ENCODE peak calls at places on chromosomes 5 and 9, in five cellular contexts. I is Peyer's patch; D is K562; U is CD8-positive, alpha-beta T cell; Q is pancreas. W is an unnamed sample.

GRCh38 chr5:178642351-178642909 is 15.6 kb upstream of the CLK4 start:
- DNase-seq in U (no peak), I (no peak), D (no peak), Q (no peak), W (no peak)

GRCh38 chr5:115551415-115551814 is 6.8 kb upstream of the FEM1C start:
- DNase-seq in U (no peak), I (no peak), D (peak), Q (no peak), W (no peak)

GRCh38 chr5:74895906-74896305 is 29.7 kb upstream of the FAM169A start:
- DNase-seq in U (no peak), D (no peak), I (no peak), Q (peak), W (no peak)

GRCh38 chr5:100406640-100407039 is 128.5 kb upstream of the FAM174A start:
- DNase-seq in D (no peak), I (no peak), U (no peak), Q (no peak), W (no peak)

GRCh38 chr5:140360101-140360500 is at the start of gene SLC4A9:
- DNase-seq in D (no peak), U (no peak), Q (no peak), I (no peak), W (no peak)

GRCh38 chr9:93461810-93462209 is 8.4 kb upstream of the FAM120AOS start:
- DNase-seq in Q (no peak), U (no peak), I (no peak), D (no peak), W (no peak)

GRCh38 chr9:77291714-77292113 is 114.4 kb downstream of the VPS13A start:
- DNase-seq in D (peak), I (no peak), U (no peak), Q (no peak), W (no peak)

GRCh38 chr9:27391495-27391894 is 94.5 kb upstream of the EQTN start:
- DNase-seq in Q (no peak), U (no peak), D (no peak), I (no peak), W (no peak)

GRCh38 chr9:98781588-98782383 is 14.6 kb downstream of the ANKS6 start:
- DNase-seq in D (peak), Q (no peak), I (no peak), U (no peak), W (peak)

GRCh38 chr9:34995288-34996060 is 5.9 kb downstream of the DNAJB5 start:
- DNase-seq in Q (no peak), I (no peak), U (no peak), D (peak), W (no peak)

GRCh38 chr5:140109050-140109817 is 4.7 kb upstream of the PURA start:
- DNase-seq in Q (peak), D (peak), U (no peak), I (peak), W (peak)

GRCh38 chr5:64944868-64945267 is 176.1 kb downstream of the CWC27 start:
- DNase-seq in D (no peak), I (no peak), Q (no peak), U (no peak), W (no peak)

GRCh38 chr5:64942460-64942859 is 173.7 kb downstream of the CWC27 start:
- DNase-seq in I (no peak), U (no peak), Q (no peak), D (no peak), W (no peak)

GRCh38 chr5:64939772-64940510 is 171.2 kb downstream of the CWC27 start:
- DNase-seq in U (no peak), Q (no peak), I (no peak), D (peak), W (peak)
- H3K4me3 ChIP-seq in U (no peak), Q (no peak), I (no peak), D (no peak), W (no peak)

GRCh38 chr5:125203039-125203438 is 456.6 kb upstream of the ZNF608 start:
- DNase-seq in U (no peak), D (no peak), I (no peak), Q (no peak), W (no peak)

GRCh38 chr5:125199373-125199772 is 452.9 kb upstream of the ZNF608 start:
- DNase-seq in U (no peak), I (no peak), D (no peak), Q (no peak), W (no peak)

GRCh38 chr5:125202353-125202752 is 455.9 kb upstream of the ZNF608 start:
- DNase-seq in Q (no peak), U (no peak), I (no peak), D (no peak), W (no peak)

GRCh38 chr5:125199968-125200841 is 453.8 kb upstream of the ZNF608 start:
- DNase-seq in D (no peak), U (no peak), I (no peak), Q (no peak), W (no peak)

GRCh38 chr5:125200842-125201373 is 454.5 kb upstream of the ZNF608 start:
- DNase-seq in I (no peak), D (no peak), Q (no peak), U (no peak), W (no peak)
- H3K4me3 ChIP-seq in I (no peak), D (no peak), Q (no peak), U (no peak), W (no peak)

GRCh38 chr5:180618487-180618829 is 27.2 kb upstream of the SCGB3A1 start:
- DNase-seq in D (no peak), Q (no peak), U (no peak), I (no peak), W (no peak)

GRCh38 chr5:180620014-180620413 is 28.7 kb upstream of the SCGB3A1 start:
- DNase-seq in I (no peak), Q (no peak), D (no peak), U (no peak), W (no peak)

GRCh38 chr5:180618830-180619562 is 27.7 kb upstream of the SCGB3A1 start:
- DNase-seq in D (no peak), Q (no peak), U (peak), I (no peak), W (no peak)

GRCh38 chr5:180621311-180621710 is 28.1 kb downstream of the FLT4 start:
- DNase-seq in Q (no peak), D (no peak), U (no peak), I (no peak), W (no peak)

DNA sequence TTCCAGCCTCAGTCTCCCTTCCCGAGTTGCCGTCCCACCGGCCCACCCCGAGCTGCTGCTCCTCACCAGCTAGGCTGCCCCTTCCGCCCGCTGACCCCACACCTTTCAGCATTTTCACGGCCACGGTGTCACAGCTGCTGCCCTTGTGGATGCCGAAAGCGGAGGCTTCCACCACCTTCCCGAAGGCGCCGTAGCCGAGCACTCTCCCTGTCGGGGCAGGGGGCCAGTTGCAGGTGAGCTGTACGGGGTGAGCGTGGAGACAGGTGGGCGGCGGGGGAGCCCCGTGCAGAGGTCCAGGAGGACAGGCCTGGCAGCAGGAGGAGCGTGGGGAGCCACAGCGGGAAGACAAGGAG is 28.2 kb upstream of the SCGB3A1 start:
- DNase-seq in I (no peak), U (no peak), Q (no peak), D (no peak), W (no peak)
- H3K4me3 ChIP-seq in I (no peak), U (no peak), Q (no peak), D (no peak), W (no peak)

GRCh38 chr9:121700165-121700830 is 48.9 kb downstream of the DAB2IP start:
- DNase-seq in I (peak), U (no peak), Q (peak), D (no peak), W (peak)
- H3K4me3 ChIP-seq in I (peak), U (no peak), Q (peak), D (no peak), W (peak)

GRCh38 chr9:116944714-116945534 is 257.8 kb downstream of the TRIM32 start:
- DNase-seq in Q (no peak), U (no peak), I (no peak), D (no peak), W (no peak)
- H3K4me3 ChIP-seq in Q (no peak), U (no peak), I (no peak), D (no peak), W (no peak)

W was measured in Caco-2.